ENCODE peak calls at places on chromosome 1, in eight cellular contexts. I is mucosa of gallbladder; A is T-helper 9 cell; D is tibial artery; K is stimulated activated CD8-positive, alpha-beta memory T cell treated with anti-CD3 and anti-CD28 coated beads, Interleukin-4, amount 100 ng/mL, for 24 hours; G is DMS153; Q is HEK293T; F is BJ. N is an unnamed sample.
A peak's percentile ranks its signal among the peaks of the same experiment; 100 is the strongest.

GRCh38 chr1:193406901-193407300 is 220.5 kb upstream of the B3GALT2 start:
- DNase-seq in K (no peak), A (no peak), F (peak; percentile 26), D (no peak), I (no peak), Q (peak; percentile 42), G (no peak), N (peak; percentile 63)

GRCh38 chr1:32791881-32792280 is 25.3 kb downstream of the YARS1 start:
- DNase-seq in A (no peak), G (no peak), K (no peak), D (no peak), F (no peak), Q (peak; percentile 4), I (no peak), N (no peak)

GRCh38 chr1:170010443-170010842 is 64.1 kb downstream of the KIFAP3 start:
- DNase-seq in G (no peak), F (peak; percentile 9), I (peak; percentile 16), D (no peak), A (no peak), Q (no peak), K (no peak), N (peak; percentile 67)

GRCh38 chr1:30933874-30934252 is 25.3 kb upstream of the SDC3 start:
- DNase-seq in G (no peak), F (no peak), Q (no peak), D (no peak), A (no peak), I (no peak), K (no peak), N (peak; percentile 27)

GRCh38 chr1:172398193-172398592 is 22.3 kb upstream of the C1orf105 start:
- DNase-seq in F (no peak), Q (no peak), D (no peak), G (no peak), A (no peak), I (no peak), K (no peak), N (peak; percentile 57)

GRCh38 chr1:2132222-2133038 is 62.1 kb downstream of the FAAP20 start:
- DNase-seq in I (no peak), K (no peak), F (no peak), Q (peak; percentile 47), A (no peak), D (peak; percentile 73), G (peak; percentile 43), N (peak; percentile 67)

GRCh38 chr1:41366428-41367101 is 5.3 kb downstream of the FOXO6 start:
- DNase-seq in K (peak; percentile 28), D (no peak), F (no peak), G (peak; percentile 68), A (peak; percentile 38), Q (no peak), I (no peak), N (peak; percentile 30)

GRCh38 chr1:196611873-196612272 is 3.6 kb upstream of the KCNT2 start:
- DNase-seq in A (no peak), F (no peak), I (no peak), D (no peak), Q (no peak), K (no peak), G (no peak), N (no peak)

GRCh38 chr1:246947255-246947654 is 15.5 kb upstream of the AHCTF1 start:
- DNase-seq in D (peak; percentile 88), I (peak; percentile 18), Q (no peak), F (no peak), K (no peak), A (no peak), G (no peak), N (no peak)

GRCh38 chr1:197675475-197676324 is 99.6 kb downstream of the DENND1B start:
- DNase-seq in G (no peak), K (no peak), D (peak; percentile 62), F (no peak), A (no peak), I (peak; percentile 14), Q (no peak), N (peak; percentile 69)

GRCh38 chr1:71587961-71588360 is 507.1 kb upstream of the ZRANB2 start:
- DNase-seq in G (peak; percentile 23), Q (no peak), D (no peak), A (no peak), K (no peak), I (peak; percentile 14), F (peak; percentile 7), N (peak; percentile 43)

GRCh38 chr1:38500891-38501290 is 358.7 kb downstream of the RRAGC start:
- DNase-seq in A (no peak), K (no peak), Q (no peak), G (no peak), I (no peak), F (no peak), D (no peak), N (no peak)

GRCh38 chr1:156726549-156727226 is 1.6 kb upstream of the METTL25B start:
- DNase-seq in F (no peak), K (no peak), G (peak; percentile 38), I (peak; percentile 47), A (peak; percentile 40), D (no peak), Q (peak; percentile 71), N (peak; percentile 65)

N was measured in cardiac muscle cell.